ENCODE peak calls at places on chromosomes 3 and 15, in four cellular contexts. A is H1, M is A549, B is HepG2. X is an unnamed sample.

GRCh38 chr3:16633948-16634347 is 28.7 kb upstream of the DAZL start:
- DNase-seq in A (no peak), M (no peak), B (no peak), X (no peak)

GRCh38 chr3:193783166-193783896 is 190.3 kb downstream of the OPA1 start:
- DNase-seq in A (no peak), B (no peak), M (no peak), X (no peak)

GRCh38 chr3:168091961-168092360 is 3.8 kb downstream of the GOLIM4 start:
- DNase-seq in A (no peak), M (no peak), B (peak; percentile 41), X (no peak)

GRCh38 chr3:52108302-52109232 is 45.7 kb downstream of the POC1A start:
- DNase-seq in A (no peak), M (no peak), B (no peak), X (peak; percentile 75)

GRCh38 chr15:85785887-85786777 is 8.6 kb downstream of the KLHL25 start:
- DNase-seq in M (peak; percentile 31), A (no peak), B (peak; percentile 79), X (no peak)

GRCh38 chr3:122105626-122106025 is 50.5 kb downstream of the CD86 start:
- DNase-seq in M (no peak), A (no peak), B (no peak), X (no peak)

GRCh38 chr3:195236076-195236798 is 34.7 kb downstream of the XXYLT1 start:
- DNase-seq in M (no peak), B (no peak), A (no peak), X (no peak)

GRCh38 chr3:185733980-185734724 is 90.7 kb downstream of the IGF2BP2 start:
- DNase-seq in A (no peak), B (peak; percentile 63), M (peak; percentile 82), X (peak; percentile 57)

GRCh38 chr3:169607909-169608308 is 55.6 kb downstream of the MECOM start:
- DNase-seq in A (no peak), B (no peak), M (no peak), X (no peak)

GRCh38 chr3:171306631-171307030 is 153.6 kb downstream of the TNIK start:
- DNase-seq in M (peak; percentile 10), A (no peak), B (no peak), X (no peak)

GRCh38 chr15:65847977-65848376 is 21.3 kb upstream of the RAB11A start:
- DNase-seq in M (no peak), B (no peak), A (no peak), X (no peak)

GRCh38 chr3:177746259-177747021 is 549.2 kb upstream of the TBL1XR1 start:
- DNase-seq in M (no peak), A (no peak), B (no peak), X (no peak)

DNA sequence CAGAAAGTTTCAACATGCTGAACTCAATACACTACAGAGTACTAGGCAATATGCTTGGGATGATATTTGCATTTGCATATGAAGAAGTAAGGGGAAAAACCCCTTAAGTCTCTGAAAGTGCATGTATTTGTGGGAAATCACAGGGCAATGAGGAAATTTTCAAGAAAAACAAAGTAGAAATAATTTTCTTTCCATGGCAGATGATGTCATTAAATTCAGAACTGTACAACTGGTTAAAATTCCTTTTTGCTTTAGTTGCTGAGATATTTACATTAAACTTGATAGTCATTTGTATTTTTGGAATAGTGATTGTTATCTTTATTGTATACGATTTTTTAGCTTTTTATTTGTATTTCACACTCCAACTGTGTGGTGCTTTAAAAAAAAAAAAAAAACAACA is 294.1 kb upstream of the TBC1D5 start:
- DNase-seq in B (no peak), A (no peak), M (no peak), X (no peak)
- TF ChIP-seq CHD2 in B (no peak), A (no peak), M (no peak), X (no peak)

GRCh38 chr15:69082041-69082502 is 67.6 kb downstream of the NOX5 start:
- DNase-seq in M (no peak), A (no peak), B (no peak), X (no peak)
- TF ChIP-seq CHD2 in M (no peak), A (no peak), B (no peak), X (no peak)

GRCh38 chr3:174403831-174404230 is 455.3 kb upstream of the NAALADL2 start:
- DNase-seq in A (no peak), B (no peak), M (no peak), X (no peak)

GRCh38 chr3:174397848-174398247 is 461.3 kb upstream of the NAALADL2 start:
- DNase-seq in A (no peak), B (peak; percentile 1), M (peak; percentile 10), X (no peak)

GRCh38 chr3:174398761-174399160 is 460.4 kb upstream of the NAALADL2 start:
- DNase-seq in A (no peak), B (no peak), M (no peak), X (no peak)
- TF ChIP-seq CHD2 in A (no peak), B (no peak), M (no peak), X (no peak)

GRCh38 chr15:70810916-70811578 is 42.9 kb downstream of the LARP6 start:
- DNase-seq in M (no peak), A (no peak), B (no peak), X (no peak)
- TF ChIP-seq CHD2 in M (no peak), A (no peak), B (no peak), X (no peak)

GRCh38 chr3:130895690-130896089 is 1.8 kb downstream of the ATP2C1 start:
- DNase-seq in B (no peak), M (no peak), A (no peak), X (no peak)

GRCh38 chr3:130892759-130893239 is 1.1 kb upstream of the ATP2C1 start:
- DNase-seq in M (peak; percentile 73), A (no peak), B (peak; percentile 76), X (peak; percentile 70)

GRCh38 chr3:130894873-130895330 is 1.0 kb downstream of the ATP2C1 start:
- DNase-seq in M (no peak), A (no peak), B (no peak), X (no peak)

GRCh38 chr3:130893240-130894129 is at the start of gene ATP2C1:
- DNase-seq in A (peak; percentile 73), M (peak; percentile 90), B (peak; percentile 92), X (peak; percentile 95)

GRCh38 chr3:130894130-130894872 is 417 bp downstream of the ATP2C1 start:
- DNase-seq in B (peak; percentile 2), M (peak; percentile 4), A (no peak), X (peak; percentile 75)
- TF ChIP-seq CHD2 in B (no peak), M (no peak), A (no peak), X (no peak)